ENCODE peak calls at places on chromosomes 6 and 20, in six cellular contexts. Y is K562, S is MCF 10A, Z is BJ, J is cardiac fibroblast, R is fibroblast of mammary gland. H is an unnamed sample.

GRCh38 chr6:91082311-91082803 is 495.5 kb upstream of the MAP3K7 start:
- DNase-seq in J (peak; percentile 24), Z (no peak), R (peak; percentile 3), Y (no peak), S (no peak), H (no peak)

GRCh38 chr6:55276745-55277627 is 50.3 kb upstream of the GFRAL start:
- DNase-seq in J (peak; percentile 80), S (peak; percentile 72), Z (peak; percentile 2), Y (peak; percentile 11), R (peak; percentile 74), H (peak; percentile 55)

GRCh38 chr20:57131601-57132391 is 134.6 kb downstream of the BMP7 start:
- DNase-seq in J (no peak), Y (no peak), R (no peak), Z (no peak), S (no peak), H (no peak)

GRCh38 chr6:117483004-117483644 is 650 bp downstream of the DCBLD1 start:
- DNase-seq in R (peak; percentile 38), Z (no peak), J (peak; percentile 58), S (peak; percentile 66), Y (peak; percentile 50), H (peak; percentile 48)

GRCh38 chr6:144811140-144811539 is 526.0 kb downstream of the UTRN start:
- DNase-seq in S (no peak), R (peak; percentile 63), J (peak; percentile 41), Z (no peak), Y (no peak), H (peak; percentile 9)

GRCh38 chr20:46307139-46307998 is 929 bp downstream of the CDH22 start:
- DNase-seq in Z (no peak), S (peak; percentile 54), Y (peak; percentile 89), R (peak; percentile 48), J (peak; percentile 55), H (peak; percentile 38)

GRCh38 chr6:45696738-45697137 is 318.9 kb downstream of the CLIC5 start:
- DNase-seq in J (no peak), R (no peak), S (no peak), Y (no peak), Z (no peak), H (no peak)

GRCh38 chr6:11350294-11350693 is 117.8 kb upstream of the NEDD9 start:
- DNase-seq in Y (no peak), J (no peak), S (peak; percentile 65), Z (no peak), R (peak; percentile 47), H (peak; percentile 59)

GRCh38 chr20:2981646-2982045 is 61.8 kb upstream of the GNRH2 start:
- DNase-seq in S (no peak), Y (no peak), Z (no peak), R (no peak), J (no peak), H (no peak)

GRCh38 chr20:22460231-22460630 is 124.1 kb downstream of the FOXA2 start:
- DNase-seq in R (no peak), J (no peak), Y (no peak), S (no peak), Z (no peak), H (no peak)

GRCh38 chr20:64037498-64038213 is 1.7 kb downstream of the C20orf204 start:
- DNase-seq in S (no peak), Y (peak; percentile 61), Z (no peak), R (no peak), J (no peak), H (no peak)

GRCh38 chr6:52362443-52363221 is 681 bp downstream of the PAQR8 start:
- DNase-seq in S (peak; percentile 21), Z (no peak), Y (peak; percentile 63), J (peak; percentile 8), R (peak; percentile 10), H (no peak)

GRCh38 chr6:43146228-43146627 is 24.8 kb upstream of the SRF start:
- DNase-seq in Z (no peak), S (no peak), J (no peak), Y (no peak), R (no peak), H (no peak)

GRCh38 chr20:57702091-57702490 is 7.7 kb downstream of the PMEPA1 start:
- DNase-seq in J (no peak), S (no peak), Z (no peak), R (no peak), Y (no peak), H (no peak)

GRCh38 chr6:87029711-87030314 is 65.1 kb downstream of the CGA start:
- DNase-seq in S (peak; percentile 67), Y (peak; percentile 49), R (peak; percentile 72), J (peak; percentile 68), Z (no peak), H (peak; percentile 69)

GRCh38 chr6:8481727-8482126 is 46.4 kb upstream of the SLC35B3 start:
- DNase-seq in R (peak; percentile 18), J (peak; percentile 7), Z (no peak), Y (no peak), S (no peak), H (peak; percentile 15)

GRCh38 chr6:52365871-52366540 is 4.1 kb downstream of the PAQR8 start:
- DNase-seq in R (no peak), S (no peak), Y (no peak), Z (no peak), J (peak; percentile 17), H (peak; percentile 35)

GRCh38 chr6:54846857-54847721 is 518 bp downstream of the FAM83B start:
- DNase-seq in S (no peak), Z (no peak), J (peak; percentile 4), R (no peak), Y (no peak), H (no peak)

GRCh38 chr6:151239603-151240035 is at the start of gene AKAP12:
- DNase-seq in Z (no peak), R (peak; percentile 68), J (peak; percentile 63), S (no peak), Y (no peak), H (peak; percentile 50)

GRCh38 chr20:62742979-62743776 is 34.5 kb downstream of the NTSR1 start:
- DNase-seq in S (no peak), Y (no peak), R (no peak), J (no peak), Z (no peak), H (no peak)

GRCh38 chr6:29708432-29709177 is 14.6 kb upstream of the HLA-F start:
- DNase-seq in Z (no peak), R (no peak), Y (no peak), J (no peak), S (no peak), H (no peak)

GRCh38 chr6:35922139-35922554 is 1.2 kb upstream of the SRPK1 start:
- DNase-seq in Z (no peak), Y (no peak), J (no peak), R (no peak), S (no peak), H (no peak)

GRCh38 chr20:11207749-11208502 is 534.1 kb upstream of the JAG1 start:
- DNase-seq in Y (no peak), Z (peak; percentile 62), J (peak; percentile 58), S (peak; percentile 60), R (peak; percentile 24), H (peak; percentile 72)

GRCh38 chr6:146620655-146621054 is 21.9 kb downstream of the ADGB start:
- DNase-seq in Y (no peak), Z (no peak), S (peak; percentile 30), J (no peak), R (peak; percentile 8), H (peak; percentile 2)

GRCh38 chr6:93416575-93417420 is 2.6 kb downstream of the EPHA7 start:
- DNase-seq in S (no peak), R (no peak), Y (no peak), Z (no peak), J (peak; percentile 14), H (no peak)

GRCh38 chr6:72975346-72975745 is 249.9 kb downstream of the KHDC1L start:
- DNase-seq in Z (no peak), S (no peak), J (no peak), R (no peak), Y (no peak), H (peak; percentile 51)

GRCh38 chr6:148203970-148204369 is 138.7 kb upstream of the SASH1 start:
- DNase-seq in R (peak; percentile 72), Y (no peak), J (peak; percentile 61), Z (no peak), S (no peak), H (peak; percentile 68)

GRCh38 chr6:136209496-136209895 is 40.6 kb downstream of the MTFR2 start:
- DNase-seq in S (no peak), Z (no peak), Y (no peak), J (no peak), R (no peak), H (no peak)

GRCh38 chr6:157981132-157981394 is 600 bp upstream of the SYNJ2 start:
- DNase-seq in Y (peak; percentile 83), Z (no peak), S (no peak), J (no peak), R (no peak), H (no peak)

GRCh38 chr6:57190140-57190539 is 18.0 kb downstream of the BAG2 start:
- DNase-seq in S (peak; percentile 17), J (peak; percentile 78), R (peak; percentile 66), Y (no peak), Z (no peak), H (peak; percentile 72)
- TF ChIP-seq CTCF in S (no peak), J (peak; percentile 45), R (peak; percentile 50), Y (peak; percentile 20), Z (peak; percentile 54), H (peak; percentile 61)

GRCh38 chr20:20713244-20713765 is 861 bp upstream of the RALGAPA2 start:
- DNase-seq in J (no peak), S (no peak), R (no peak), Y (no peak), Z (no peak), H (no peak)

GRCh38 chr20:20711413-20711812 is 1.0 kb downstream of the RALGAPA2 start:
- DNase-seq in S (no peak), J (no peak), Y (no peak), Z (no peak), R (no peak), H (no peak)

GRCh38 chr20:20712004-20712473 is 405 bp downstream of the RALGAPA2 start:
- DNase-seq in Z (no peak), S (no peak), J (no peak), Y (peak; percentile 8), R (no peak), H (no peak)

GRCh38 chr20:20710847-20711315 is 1.6 kb downstream of the RALGAPA2 start:
- DNase-seq in J (no peak), Y (no peak), R (no peak), S (peak; percentile 77), Z (no peak), H (no peak)

GRCh38 chr20:20712474-20713243 is at the start of gene RALGAPA2:
- DNase-seq in S (peak; percentile 97), Z (peak; percentile 91), R (peak; percentile 97), J (peak; percentile 99), Y (peak; percentile 89), H (peak; percentile 99)
- TF ChIP-seq CTCF in S (no peak), Z (no peak), R (no peak), J (no peak), Y (no peak), H (peak; percentile 9)

DNA sequence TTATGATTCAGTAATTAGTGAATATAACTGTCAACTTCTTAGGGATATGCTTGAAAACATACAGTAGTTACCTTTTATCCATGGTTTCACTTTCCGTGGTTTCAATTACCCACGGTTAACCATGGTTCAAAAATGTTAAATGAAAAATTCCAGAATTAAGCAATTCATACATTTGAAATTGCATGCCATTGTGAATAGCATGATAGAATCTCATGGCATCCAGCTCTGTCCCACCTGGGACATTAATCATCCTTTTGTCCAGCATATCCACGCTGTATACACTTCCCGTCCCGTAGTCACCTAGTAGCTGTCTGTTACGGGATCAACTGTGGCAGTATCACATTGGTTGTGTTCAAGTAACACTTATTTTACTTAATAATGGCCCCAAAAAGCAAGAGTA is 781.7 kb upstream of the CITED2 start:
- DNase-seq in Y (no peak), J (no peak), R (no peak), S (no peak), Z (no peak), H (peak; percentile 12)
- TF ChIP-seq CTCF in Y (no peak), J (no peak), R (no peak), S (no peak), Z (no peak), H (no peak)

GRCh38 chr6:47241742-47242482 is 67.8 kb downstream of the TNFRSF21 start:
- DNase-seq in Y (no peak), S (peak; percentile 45), Z (no peak), R (peak; percentile 35), J (peak; percentile 55), H (peak; percentile 30)
- TF ChIP-seq CTCF in Y (peak; percentile 38), S (peak; percentile 11), Z (no peak), R (no peak), J (peak; percentile 13), H (peak; percentile 9)

H was measured in AG10803.